ENCODE peak calls at places on chromosomes 13 and 19, in four cellular contexts. M, P, V and F are unnamed samples.

GRCh38 chr19:47429140-47429793 is 9.9 kb upstream of the MEIS3 start:
- DNase-seq in V (no peak), M (no peak), P (no peak), F (no peak)

GRCh38 chr13:71621152-71622124 is 245.6 kb downstream of the DACH1 start:
- DNase-seq in V (peak), M (no peak), P (no peak), F (no peak)

GRCh38 chr13:79806821-79807220 is 325.9 kb downstream of the NDFIP2 start:
- DNase-seq in M (no peak), P (no peak), V (no peak), F (no peak)

GRCh38 chr13:107497661-107498060 is 717.7 kb downstream of the LIG4 start:
- DNase-seq in M (no peak), P (no peak), V (no peak), F (no peak)

GRCh38 chr13:49265822-49266221 is 18.1 kb downstream of the CDADC1 start:
- DNase-seq in V (no peak), M (peak), P (no peak), F (no peak)

GRCh38 chr13:70923863-70924752 is 815.9 kb upstream of the KLHL1 start:
- DNase-seq in V (no peak), P (no peak), M (no peak), F (no peak)

GRCh38 chr13:43307921-43308433 is 284.6 kb downstream of the DNAJC15 start:
- DNase-seq in M (peak), V (no peak), P (peak), F (no peak)

GRCh38 chr13:101556676-101557121 is 104.2 kb downstream of the ITGBL1 start:
- DNase-seq in M (peak), P (no peak), V (no peak), F (no peak)

GRCh38 chr13:50080856-50081105 is 65.5 kb downstream of the KCNRG start:
- DNase-seq in V (peak), M (peak), P (no peak), F (no peak)

GRCh38 chr13:88000239-88000638 is 329.1 kb downstream of the SLITRK5 start:
- DNase-seq in V (no peak), M (peak), P (no peak), F (no peak)
- TF ChIP-seq FOS in V (no peak), M (no peak), P (no peak), F (no peak)

GRCh38 chr19:45402469-45403070 is 2.3 kb downstream of the PPP1R13L start:
- DNase-seq in P (no peak), M (no peak), V (peak), F (peak)
- TF ChIP-seq FOS in P (no peak), M (no peak), V (no peak), F (no peak)

GRCh38 chr13:40116008-40116407 is 460.5 kb downstream of the COG6 start:
- DNase-seq in P (peak), V (peak), M (peak), F (peak)
- TF ChIP-seq FOS in P (no peak), V (peak), M (no peak), F (peak)

GRCh38 chr19:54418030-54418929 is 3.0 kb downstream of the TTYH1 start:
- DNase-seq in M (peak), V (no peak), P (no peak), F (no peak)
- TF ChIP-seq FOS in M (no peak), V (no peak), P (no peak), F (no peak)

GRCh38 chr13:74288361-74288911 is 154.2 kb upstream of the KLF12 start:
- DNase-seq in V (peak), P (no peak), M (no peak), F (no peak)

GRCh38 chr13:74290324-74290773 is 156.1 kb upstream of the KLF12 start:
- DNase-seq in P (no peak), M (peak), V (peak), F (no peak)

GRCh38 chr13:74289130-74289529 is 154.9 kb upstream of the KLF12 start:
- DNase-seq in P (no peak), M (no peak), V (no peak), F (no peak)

GRCh38 chr13:74289861-74290260 is 155.7 kb upstream of the KLF12 start:
- DNase-seq in P (no peak), V (no peak), M (no peak), F (no peak)

GRCh38 chr13:74287672-74288169 is 153.5 kb upstream of the KLF12 start:
- DNase-seq in V (peak), M (peak), P (no peak), F (no peak)
- TF ChIP-seq FOS in V (no peak), M (no peak), P (no peak), F (no peak)

GRCh38 chr13:97934590-97934989 is 18.9 kb upstream of the IPO5 start:
- DNase-seq in P (no peak), V (peak), M (no peak), F (no peak)

GRCh38 chr13:97933736-97934135 is 19.7 kb upstream of the IPO5 start:
- DNase-seq in V (no peak), P (no peak), M (no peak), F (no peak)

GRCh38 chr13:97935071-97935470 is 18.4 kb upstream of the IPO5 start:
- DNase-seq in P (no peak), M (no peak), V (peak), F (no peak)

GRCh38 chr13:97928306-97928705 is 25.2 kb upstream of the IPO5 start:
- DNase-seq in V (peak), M (no peak), P (no peak), F (no peak)

DNA sequence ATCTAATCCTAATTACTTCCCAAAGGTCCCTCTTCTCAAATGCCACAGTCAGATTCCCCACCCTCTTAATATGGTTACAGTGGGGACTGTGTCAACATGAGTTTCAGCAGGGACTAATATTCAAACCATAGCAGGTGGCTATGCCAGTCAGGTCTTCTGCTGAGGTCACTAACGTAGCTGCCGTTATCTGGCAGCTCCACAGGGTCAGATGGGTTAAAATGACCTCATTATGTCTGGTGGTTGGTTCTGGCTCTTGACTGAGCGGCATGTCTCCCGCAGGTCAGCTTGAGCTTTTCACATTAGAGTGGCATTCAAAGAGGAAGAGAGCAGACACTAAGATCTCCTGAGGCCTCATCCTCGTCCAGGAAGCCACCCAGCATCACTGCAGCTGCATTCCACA is 21.5 kb upstream of the IPO5 start:
- DNase-seq in V (no peak), M (no peak), P (no peak), F (no peak)
- TF ChIP-seq FOS in V (no peak), M (no peak), P (no peak), F (no peak)

GRCh38 chr19:41691268-41691970 is 3.3 kb upstream of the CEACAM7 start:
- DNase-seq in P (no peak), V (peak), M (no peak), F (peak)
- TF ChIP-seq FOS in P (no peak), V (no peak), M (no peak), F (no peak)

DNA sequence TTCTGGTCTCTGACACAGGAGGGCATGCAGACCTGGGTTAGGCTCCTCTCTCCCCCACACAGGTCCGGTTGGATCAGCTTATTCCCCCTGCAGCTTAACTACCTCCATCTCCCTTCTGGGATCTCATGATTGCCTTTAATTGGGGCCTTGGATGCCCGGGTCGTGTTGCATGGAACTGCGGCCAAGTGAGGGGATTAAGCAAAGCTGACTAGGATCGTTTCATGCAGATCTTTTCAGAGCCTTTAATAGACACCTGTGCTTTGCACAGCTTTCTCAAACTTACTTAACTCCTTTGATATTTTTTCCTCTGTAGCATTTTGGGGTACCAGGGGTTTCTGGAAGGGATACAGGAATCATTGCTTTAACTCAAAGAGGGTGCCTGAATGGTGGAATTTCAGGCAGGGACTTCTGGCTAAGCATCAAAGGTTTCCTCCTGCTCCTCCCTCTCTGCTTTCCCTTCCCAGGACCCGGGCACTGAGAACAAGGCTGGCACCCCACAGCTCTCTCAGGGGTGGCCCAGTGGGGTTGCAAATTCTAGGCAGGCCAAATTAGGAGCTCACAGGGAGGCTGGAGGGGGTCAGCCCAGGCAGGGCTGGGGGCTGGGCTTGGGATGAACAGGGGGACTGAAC is 477 bp downstream of the NFILZ start:
- DNase-seq in V (no peak), P (no peak), M (no peak), F (no peak)
- TF ChIP-seq FOS in V (no peak), P (no peak), M (no peak), F (no peak)

DNA sequence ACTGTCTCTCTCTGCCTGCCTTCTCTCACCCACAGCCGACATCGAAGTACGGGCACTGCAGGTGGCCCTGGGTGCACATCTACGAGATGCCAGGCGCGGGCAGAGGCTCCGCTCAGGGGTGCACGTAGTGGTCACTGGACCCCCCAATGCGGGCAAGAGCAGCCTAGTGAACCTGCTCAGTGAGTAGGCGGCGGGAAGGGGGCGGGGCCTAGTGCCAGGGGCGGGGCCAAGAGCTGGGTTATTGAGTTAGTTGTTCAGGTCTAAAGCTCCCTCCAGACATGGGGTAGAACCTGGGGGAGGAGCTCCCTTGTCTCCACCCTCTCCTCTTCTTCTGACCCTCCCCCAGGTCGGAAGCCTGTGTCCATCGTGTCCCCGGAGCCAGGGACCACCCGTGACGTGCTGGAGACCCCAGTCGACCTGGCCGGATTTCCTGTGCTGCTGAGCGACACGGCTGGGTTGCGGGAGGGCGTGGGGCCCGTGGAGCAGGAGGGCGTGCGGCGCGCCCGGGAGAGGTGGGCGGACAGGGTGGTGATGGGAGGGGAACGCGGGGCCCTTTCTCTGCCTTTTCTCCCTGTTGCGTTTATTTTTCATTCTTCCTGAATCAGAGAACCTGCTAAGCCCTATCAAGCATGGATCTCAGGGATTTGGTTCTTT is 1.9 kb downstream of the GTPBP3 start:
- DNase-seq in P (no peak), M (no peak), V (no peak), F (peak)
- TF ChIP-seq FOS in P (no peak), M (no peak), V (no peak), F (no peak)